ENCODE peak calls at places on chromosomes 2 and 18, in ten cellular contexts. One of them, this sample, is unnamed.

GRCh38 chr2:237509905-237510304 is 22.9 kb downstream of the MLPH start:
- DNase-seq in heart right ventricle: no peak
- DNase-seq in astrocyte of the spinal cord: no peak
- DNase-seq in endodermal cell: no peak
- DNase-seq in brain microvascular endothelial cell: no peak
- DNase-seq in naive thymus-derived CD4-positive, alpha-beta T cell: no peak
- DNase-seq in NCI-H1105: no peak
- DNase-seq in CD4-positive, alpha-beta T cell: no peak
- DNase-seq in ELF-1: no peak
- DNase-seq in nucleus accumbens: no peak
- DNase-seq in this sample: peak

GRCh38 chr2:85281553-85281952 is 46.2 kb downstream of the TGOLN2 start:
- DNase-seq in heart right ventricle: no peak
- DNase-seq in astrocyte of the spinal cord: no peak
- DNase-seq in NCI-H1105: no peak
- DNase-seq in endodermal cell: no peak
- DNase-seq in ELF-1: no peak
- DNase-seq in CD4-positive, alpha-beta T cell: no peak
- DNase-seq in brain microvascular endothelial cell: no peak
- DNase-seq in naive thymus-derived CD4-positive, alpha-beta T cell: no peak
- DNase-seq in nucleus accumbens: no peak
- DNase-seq in this sample: no peak

GRCh38 chr2:97754690-97755346 is 41.4 kb downstream of the ZAP70 start:
- DNase-seq in CD4-positive, alpha-beta T cell: no peak
- DNase-seq in naive thymus-derived CD4-positive, alpha-beta T cell: no peak
- DNase-seq in NCI-H1105: no peak
- DNase-seq in nucleus accumbens: no peak
- DNase-seq in heart right ventricle: peak
- DNase-seq in endodermal cell: no peak
- DNase-seq in brain microvascular endothelial cell: no peak
- DNase-seq in astrocyte of the spinal cord: no peak
- DNase-seq in ELF-1: no peak
- DNase-seq in this sample: no peak

GRCh38 chr2:181183878-181184553 is 203.6 kb downstream of the UBE2E3 start:
- DNase-seq in CD4-positive, alpha-beta T cell: no peak
- DNase-seq in endodermal cell: no peak
- DNase-seq in nucleus accumbens: no peak
- DNase-seq in heart right ventricle: no peak
- DNase-seq in astrocyte of the spinal cord: no peak
- DNase-seq in NCI-H1105: no peak
- DNase-seq in brain microvascular endothelial cell: no peak
- DNase-seq in naive thymus-derived CD4-positive, alpha-beta T cell: no peak
- DNase-seq in ELF-1: no peak
- DNase-seq in this sample: no peak

GRCh38 chr2:162074579-162074922 is 536 bp upstream of the DPP4 start:
- DNase-seq in ELF-1: no peak
- DNase-seq in brain microvascular endothelial cell: no peak
- DNase-seq in CD4-positive, alpha-beta T cell: no peak
- DNase-seq in astrocyte of the spinal cord: no peak
- DNase-seq in nucleus accumbens: no peak
- DNase-seq in naive thymus-derived CD4-positive, alpha-beta T cell: no peak
- DNase-seq in endodermal cell: no peak
- DNase-seq in heart right ventricle: no peak
- DNase-seq in NCI-H1105: no peak
- DNase-seq in this sample: no peak

GRCh38 chr18:8516391-8517250 is 92.6 kb upstream of the RAB12 start:
- DNase-seq in astrocyte of the spinal cord: no peak
- DNase-seq in nucleus accumbens: no peak
- DNase-seq in endodermal cell: no peak
- DNase-seq in CD4-positive, alpha-beta T cell: no peak
- DNase-seq in NCI-H1105: no peak
- DNase-seq in brain microvascular endothelial cell: no peak
- DNase-seq in ELF-1: no peak
- DNase-seq in naive thymus-derived CD4-positive, alpha-beta T cell: no peak
- DNase-seq in heart right ventricle: no peak
- DNase-seq in this sample: no peak

GRCh38 chr2:170465241-170465640 is 249.9 kb upstream of the SP5 start:
- DNase-seq in CD4-positive, alpha-beta T cell: no peak
- DNase-seq in nucleus accumbens: no peak
- DNase-seq in endodermal cell: no peak
- DNase-seq in NCI-H1105: no peak
- DNase-seq in astrocyte of the spinal cord: peak
- DNase-seq in naive thymus-derived CD4-positive, alpha-beta T cell: no peak
- DNase-seq in brain microvascular endothelial cell: peak
- DNase-seq in heart right ventricle: no peak
- DNase-seq in ELF-1: no peak
- DNase-seq in this sample: no peak

GRCh38 chr18:1653873-1654272 is 749.2 kb downstream of the ADCYAP1 start:
- DNase-seq in astrocyte of the spinal cord: no peak
- DNase-seq in brain microvascular endothelial cell: no peak
- DNase-seq in ELF-1: no peak
- DNase-seq in endodermal cell: no peak
- DNase-seq in naive thymus-derived CD4-positive, alpha-beta T cell: no peak
- DNase-seq in CD4-positive, alpha-beta T cell: no peak
- DNase-seq in NCI-H1105: no peak
- DNase-seq in heart right ventricle: no peak
- DNase-seq in nucleus accumbens: no peak
- DNase-seq in this sample: no peak

GRCh38 chr2:3605013-3605961 is 10.4 kb downstream of the COLEC11 start:
- DNase-seq in naive thymus-derived CD4-positive, alpha-beta T cell: peak
- DNase-seq in brain microvascular endothelial cell: no peak
- DNase-seq in nucleus accumbens: no peak
- DNase-seq in CD4-positive, alpha-beta T cell: peak
- DNase-seq in astrocyte of the spinal cord: no peak
- DNase-seq in endodermal cell: no peak
- DNase-seq in heart right ventricle: no peak
- DNase-seq in NCI-H1105: no peak
- DNase-seq in ELF-1: no peak
- DNase-seq in this sample: peak

GRCh38 chr2:119220720-119221301 is 2.8 kb upstream of the STEAP3 start:
- DNase-seq in nucleus accumbens: no peak
- DNase-seq in heart right ventricle: no peak
- DNase-seq in brain microvascular endothelial cell: no peak
- DNase-seq in NCI-H1105: no peak
- DNase-seq in naive thymus-derived CD4-positive, alpha-beta T cell: no peak
- DNase-seq in CD4-positive, alpha-beta T cell: no peak
- DNase-seq in endodermal cell: no peak
- DNase-seq in astrocyte of the spinal cord: no peak
- DNase-seq in ELF-1: no peak
- DNase-seq in this sample: no peak

GRCh38 chr18:9771261-9771976 is 63.3 kb downstream of the RAB31 start:
- DNase-seq in CD4-positive, alpha-beta T cell: peak
- DNase-seq in heart right ventricle: peak
- DNase-seq in naive thymus-derived CD4-positive, alpha-beta T cell: peak
- DNase-seq in endodermal cell: peak
- DNase-seq in NCI-H1105: no peak
- DNase-seq in brain microvascular endothelial cell: peak
- DNase-seq in ELF-1: peak
- DNase-seq in astrocyte of the spinal cord: peak
- DNase-seq in nucleus accumbens: peak
- DNase-seq in this sample: peak

GRCh38 chr2:72115361-72116080 is 32.1 kb downstream of the CYP26B1 start:
- DNase-seq in naive thymus-derived CD4-positive, alpha-beta T cell: no peak
- DNase-seq in nucleus accumbens: no peak
- DNase-seq in heart right ventricle: no peak
- DNase-seq in endodermal cell: peak
- DNase-seq in brain microvascular endothelial cell: peak
- DNase-seq in ELF-1: peak
- DNase-seq in NCI-H1105: no peak
- DNase-seq in astrocyte of the spinal cord: peak
- DNase-seq in CD4-positive, alpha-beta T cell: no peak
- DNase-seq in this sample: no peak

GRCh38 chr2:71689393-71689792 is 236.0 kb downstream of the DYSF start:
- DNase-seq in ELF-1: no peak
- DNase-seq in heart right ventricle: no peak
- DNase-seq in naive thymus-derived CD4-positive, alpha-beta T cell: no peak
- DNase-seq in CD4-positive, alpha-beta T cell: no peak
- DNase-seq in endodermal cell: no peak
- DNase-seq in nucleus accumbens: no peak
- DNase-seq in NCI-H1105: no peak
- DNase-seq in brain microvascular endothelial cell: no peak
- DNase-seq in astrocyte of the spinal cord: no peak
- DNase-seq in this sample: no peak

GRCh38 chr2:208186465-208186864 is 3.4 kb downstream of the C2orf80 start:
- DNase-seq in astrocyte of the spinal cord: no peak
- DNase-seq in CD4-positive, alpha-beta T cell: no peak
- DNase-seq in nucleus accumbens: no peak
- DNase-seq in heart right ventricle: no peak
- DNase-seq in naive thymus-derived CD4-positive, alpha-beta T cell: no peak
- DNase-seq in brain microvascular endothelial cell: no peak
- DNase-seq in ELF-1: no peak
- DNase-seq in endodermal cell: no peak
- DNase-seq in NCI-H1105: no peak
- DNase-seq in this sample: no peak

GRCh38 chr2:6992821-6993228 is 75.6 kb downstream of the RNF144A start:
- DNase-seq in CD4-positive, alpha-beta T cell: no peak
- DNase-seq in nucleus accumbens: no peak
- DNase-seq in endodermal cell: no peak
- DNase-seq in heart right ventricle: no peak
- DNase-seq in ELF-1: no peak
- DNase-seq in naive thymus-derived CD4-positive, alpha-beta T cell: no peak
- DNase-seq in NCI-H1105: no peak
- DNase-seq in astrocyte of the spinal cord: no peak
- DNase-seq in brain microvascular endothelial cell: no peak
- DNase-seq in this sample: no peak

GRCh38 chr2:161992526-161992925 is 81.5 kb downstream of the DPP4 start:
- DNase-seq in endodermal cell: no peak
- DNase-seq in brain microvascular endothelial cell: no peak
- DNase-seq in NCI-H1105: no peak
- DNase-seq in CD4-positive, alpha-beta T cell: peak
- DNase-seq in ELF-1: no peak
- DNase-seq in astrocyte of the spinal cord: peak
- DNase-seq in naive thymus-derived CD4-positive, alpha-beta T cell: peak
- DNase-seq in nucleus accumbens: no peak
- DNase-seq in heart right ventricle: no peak
- DNase-seq in this sample: no peak

GRCh38 chr2:144511222-144511855 is 8.6 kb downstream of the ZEB2 start:
- DNase-seq in NCI-H1105: no peak
- DNase-seq in brain microvascular endothelial cell: no peak
- DNase-seq in heart right ventricle: no peak
- DNase-seq in astrocyte of the spinal cord: peak
- DNase-seq in ELF-1: no peak
- DNase-seq in nucleus accumbens: no peak
- DNase-seq in naive thymus-derived CD4-positive, alpha-beta T cell: no peak
- DNase-seq in CD4-positive, alpha-beta T cell: no peak
- DNase-seq in endodermal cell: no peak
- DNase-seq in this sample: no peak

GRCh38 chr18:63016270-63016669 is 300.9 kb downstream of the PHLPP1 start:
- DNase-seq in NCI-H1105: peak
- DNase-seq in astrocyte of the spinal cord: peak
- DNase-seq in nucleus accumbens: no peak
- DNase-seq in endodermal cell: peak
- DNase-seq in ELF-1: peak
- DNase-seq in heart right ventricle: peak
- DNase-seq in brain microvascular endothelial cell: peak
- DNase-seq in CD4-positive, alpha-beta T cell: peak
- DNase-seq in naive thymus-derived CD4-positive, alpha-beta T cell: peak
- DNase-seq in this sample: peak

GRCh38 chr18:67520276-67521035 is 3.9 kb upstream of the DSEL start:
- DNase-seq in nucleus accumbens: no peak
- DNase-seq in NCI-H1105: no peak
- DNase-seq in brain microvascular endothelial cell: no peak
- DNase-seq in heart right ventricle: no peak
- DNase-seq in astrocyte of the spinal cord: peak
- DNase-seq in ELF-1: no peak
- DNase-seq in endodermal cell: no peak
- DNase-seq in naive thymus-derived CD4-positive, alpha-beta T cell: no peak
- DNase-seq in CD4-positive, alpha-beta T cell: no peak
- DNase-seq in this sample: no peak

GRCh38 chr18:8450013-8450412 is 159.2 kb upstream of the RAB12 start:
- DNase-seq in astrocyte of the spinal cord: no peak
- DNase-seq in heart right ventricle: peak
- DNase-seq in brain microvascular endothelial cell: no peak
- DNase-seq in naive thymus-derived CD4-positive, alpha-beta T cell: no peak
- DNase-seq in nucleus accumbens: no peak
- DNase-seq in CD4-positive, alpha-beta T cell: no peak
- DNase-seq in endodermal cell: peak
- DNase-seq in ELF-1: peak
- DNase-seq in NCI-H1105: no peak
- DNase-seq in this sample: no peak

GRCh38 chr2:138956116-138956515 is 175.9 kb upstream of the NXPH2 start:
- DNase-seq in naive thymus-derived CD4-positive, alpha-beta T cell: no peak
- DNase-seq in CD4-positive, alpha-beta T cell: no peak
- DNase-seq in endodermal cell: no peak
- DNase-seq in heart right ventricle: no peak
- DNase-seq in NCI-H1105: no peak
- DNase-seq in ELF-1: no peak
- DNase-seq in nucleus accumbens: no peak
- DNase-seq in astrocyte of the spinal cord: peak
- DNase-seq in brain microvascular endothelial cell: no peak
- DNase-seq in this sample: no peak

GRCh38 chr18:45365835-45366234 is 249.4 kb upstream of the SLC14A2 start:
- DNase-seq in ELF-1: no peak
- DNase-seq in heart right ventricle: no peak
- DNase-seq in brain microvascular endothelial cell: no peak
- DNase-seq in NCI-H1105: no peak
- DNase-seq in naive thymus-derived CD4-positive, alpha-beta T cell: no peak
- DNase-seq in endodermal cell: no peak
- DNase-seq in nucleus accumbens: no peak
- DNase-seq in CD4-positive, alpha-beta T cell: no peak
- DNase-seq in astrocyte of the spinal cord: peak
- DNase-seq in this sample: no peak

GRCh38 chr2:38597115-38597514 is 5.6 kb downstream of the HNRNPLL start:
- DNase-seq in astrocyte of the spinal cord: no peak
- DNase-seq in endodermal cell: no peak
- DNase-seq in naive thymus-derived CD4-positive, alpha-beta T cell: no peak
- DNase-seq in heart right ventricle: no peak
- DNase-seq in brain microvascular endothelial cell: no peak
- DNase-seq in nucleus accumbens: no peak
- DNase-seq in ELF-1: no peak
- DNase-seq in CD4-positive, alpha-beta T cell: no peak
- DNase-seq in NCI-H1105: no peak
- DNase-seq in this sample: no peak

GRCh38 chr2:37367310-37367709 is 22.9 kb downstream of the QPCT start:
- DNase-seq in heart right ventricle: no peak
- DNase-seq in CD4-positive, alpha-beta T cell: no peak
- DNase-seq in brain microvascular endothelial cell: no peak
- DNase-seq in endodermal cell: no peak
- DNase-seq in nucleus accumbens: no peak
- DNase-seq in ELF-1: no peak
- DNase-seq in astrocyte of the spinal cord: no peak
- DNase-seq in NCI-H1105: no peak
- DNase-seq in naive thymus-derived CD4-positive, alpha-beta T cell: no peak
- DNase-seq in this sample: no peak

GRCh38 chr2:130381619-130382018 is 25.8 kb downstream of the PTPN18 start:
- DNase-seq in NCI-H1105: no peak
- DNase-seq in nucleus accumbens: no peak
- DNase-seq in astrocyte of the spinal cord: no peak
- DNase-seq in CD4-positive, alpha-beta T cell: no peak
- DNase-seq in brain microvascular endothelial cell: no peak
- DNase-seq in heart right ventricle: no peak
- DNase-seq in endodermal cell: no peak
- DNase-seq in ELF-1: no peak
- DNase-seq in naive thymus-derived CD4-positive, alpha-beta T cell: no peak
- DNase-seq in this sample: no peak

GRCh38 chr2:28956890-28957289 is 24.2 kb upstream of the TOGARAM2 start:
- DNase-seq in CD4-positive, alpha-beta T cell: no peak
- DNase-seq in naive thymus-derived CD4-positive, alpha-beta T cell: no peak
- DNase-seq in astrocyte of the spinal cord: no peak
- DNase-seq in ELF-1: peak
- DNase-seq in brain microvascular endothelial cell: peak
- DNase-seq in endodermal cell: peak
- DNase-seq in nucleus accumbens: no peak
- DNase-seq in NCI-H1105: no peak
- DNase-seq in heart right ventricle: no peak
- DNase-seq in this sample: no peak

GRCh38 chr2:9206991-9207640 is 504 bp downstream of the ASAP2 start:
- DNase-seq in ELF-1: peak
- DNase-seq in naive thymus-derived CD4-positive, alpha-beta T cell: no peak
- DNase-seq in brain microvascular endothelial cell: no peak
- DNase-seq in nucleus accumbens: no peak
- DNase-seq in NCI-H1105: no peak
- DNase-seq in endodermal cell: peak
- DNase-seq in astrocyte of the spinal cord: peak
- DNase-seq in CD4-positive, alpha-beta T cell: no peak
- DNase-seq in heart right ventricle: no peak
- DNase-seq in this sample: peak

GRCh38 chr2:96823203-96823602 is 7.1 kb downstream of the CNNM3 start:
- DNase-seq in astrocyte of the spinal cord: no peak
- DNase-seq in CD4-positive, alpha-beta T cell: no peak
- DNase-seq in nucleus accumbens: no peak
- DNase-seq in endodermal cell: no peak
- DNase-seq in NCI-H1105: no peak
- DNase-seq in heart right ventricle: no peak
- DNase-seq in brain microvascular endothelial cell: no peak
- DNase-seq in ELF-1: no peak
- DNase-seq in naive thymus-derived CD4-positive, alpha-beta T cell: no peak
- DNase-seq in this sample: no peak